ENCODE peak calls at places on chromosome 21, in four cellular contexts. W is K562, N is HepG2, A is H1. G is an unnamed sample.

GRCh38 chr21:15365751-15366392 is 301.1 kb upstream of the NRIP1 start:
- DNase-seq in A (no peak), W (no peak), N (peak; percentile 13), G (no peak)

GRCh38 chr21:14114251-14114650 is 96.5 kb downstream of the LIPI start:
- DNase-seq in N (no peak), W (no peak), A (no peak), G (no peak)

GRCh38 chr21:34795152-34796141 is 126.7 kb downstream of the CLIC6 start:
- DNase-seq in W (no peak), A (no peak), N (peak; percentile 76), G (peak; percentile 61)

GRCh38 chr21:35426484-35426883 is 377.4 kb upstream of the RUNX1 start:
- DNase-seq in W (no peak), N (no peak), A (no peak), G (no peak)

GRCh38 chr21:15625363-15625762 is 104.4 kb upstream of the USP25 start:
- DNase-seq in N (no peak), A (no peak), W (no peak), G (no peak)

GRCh38 chr21:15159382-15160020 is 94.7 kb upstream of the NRIP1 start:
- DNase-seq in W (no peak), A (no peak), N (no peak), G (no peak)

GRCh38 chr21:30552782-30553181 is 8.3 kb downstream of the KRTAP19-7 start:
- DNase-seq in A (no peak), W (no peak), N (no peak), G (no peak)

GRCh38 chr21:32572574-32573420 is 12.5 kb downstream of the TCP10L start:
- DNase-seq in W (no peak), N (peak; percentile 71), A (no peak), G (no peak)

GRCh38 chr21:17387030-17387617 is 125.7 kb upstream of the CXADR start:
- DNase-seq in A (no peak), N (peak; percentile 75), W (peak; percentile 43), G (peak; percentile 51)

GRCh38 chr21:38785483-38785882 is 20.2 kb upstream of the ETS2 start:
- DNase-seq in W (no peak), A (no peak), N (no peak), G (no peak)
- TF ChIP-seq FOSL1 in W (no peak), A (no peak), N (no peak), G (no peak)

GRCh38 chr21:44763050-44763378 is 38.6 kb downstream of the UBE2G2 start:
- DNase-seq in W (no peak), N (no peak), A (no peak), G (no peak)
- TF ChIP-seq FOSL1 in W (no peak), N (no peak), A (no peak), G (no peak)

GRCh38 chr21:41712201-41712600 is 54.7 kb downstream of the RIPK4 start:
- DNase-seq in A (peak; percentile 36), W (no peak), N (no peak), G (no peak)
- TF ChIP-seq FOSL1 in A (no peak), W (no peak), N (no peak), G (no peak)

GRCh38 chr21:39046236-39046911 is 136.9 kb downstream of the PSMG1 start:
- DNase-seq in W (no peak), N (no peak), A (no peak), G (no peak)

GRCh38 chr21:39047046-39047445 is 136.2 kb downstream of the PSMG1 start:
- DNase-seq in N (no peak), A (no peak), W (no peak), G (no peak)

GRCh38 chr21:39050839-39051560 is 132.3 kb downstream of the PSMG1 start:
- DNase-seq in N (no peak), W (no peak), A (no peak), G (no peak)

GRCh38 chr21:39048574-39048973 is 134.7 kb downstream of the PSMG1 start:
- DNase-seq in A (no peak), W (no peak), N (no peak), G (no peak)

GRCh38 chr21:39048064-39048463 is 135.2 kb downstream of the PSMG1 start:
- DNase-seq in W (no peak), A (no peak), N (peak; percentile 62), G (no peak)
- TF ChIP-seq FOSL1 in W (no peak), A (no peak), N (no peak), G (no peak)

DNA sequence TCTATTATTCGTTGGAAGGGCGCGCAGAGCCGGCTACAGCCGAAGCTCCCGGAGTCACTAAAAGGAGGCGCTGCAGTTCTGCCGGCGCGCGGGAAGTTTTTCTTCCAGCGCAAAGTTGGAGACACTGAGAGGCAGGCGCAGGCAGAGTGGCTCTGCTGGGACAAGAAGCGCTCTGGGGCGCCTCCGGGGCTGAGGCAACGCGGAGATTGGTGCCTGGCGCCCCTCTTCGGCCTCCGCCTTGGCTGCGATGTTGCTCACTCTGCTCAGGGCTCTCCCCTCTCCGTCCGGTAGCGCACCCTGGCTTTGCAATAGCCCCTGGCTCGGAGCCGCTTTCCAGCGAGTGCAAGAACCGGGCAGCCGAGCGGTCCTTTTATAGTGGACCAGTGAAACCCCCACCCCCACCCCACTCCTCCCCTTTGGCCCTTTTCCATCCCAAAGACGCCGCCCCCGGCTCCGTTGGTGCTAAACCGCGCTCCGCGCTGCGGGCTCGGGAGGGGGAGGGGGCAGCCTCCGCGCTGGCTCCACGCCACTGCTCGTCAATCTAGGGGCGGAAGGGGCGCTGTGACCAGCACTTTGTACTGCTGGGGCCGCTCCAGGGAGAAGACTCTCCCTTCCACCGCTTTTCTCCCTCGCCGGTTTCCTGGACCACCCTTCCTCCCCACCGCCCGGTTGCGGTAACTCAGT is at the start of gene ADAMTS1:
- DNase-seq in W (no peak), N (peak; percentile 4), A (peak; percentile 68), G (no peak)
- TF ChIP-seq FOSL1 in W (no peak), N (no peak), A (no peak), G (no peak)

GRCh38 chr21:46634966-46635323 is 529 bp upstream of the PRMT2 start:
- DNase-seq in A (peak; percentile 53), N (peak; percentile 70), W (no peak), G (peak; percentile 40)
- TF ChIP-seq FOSL1 in A (no peak), N (no peak), W (no peak), G (no peak)

DNA sequence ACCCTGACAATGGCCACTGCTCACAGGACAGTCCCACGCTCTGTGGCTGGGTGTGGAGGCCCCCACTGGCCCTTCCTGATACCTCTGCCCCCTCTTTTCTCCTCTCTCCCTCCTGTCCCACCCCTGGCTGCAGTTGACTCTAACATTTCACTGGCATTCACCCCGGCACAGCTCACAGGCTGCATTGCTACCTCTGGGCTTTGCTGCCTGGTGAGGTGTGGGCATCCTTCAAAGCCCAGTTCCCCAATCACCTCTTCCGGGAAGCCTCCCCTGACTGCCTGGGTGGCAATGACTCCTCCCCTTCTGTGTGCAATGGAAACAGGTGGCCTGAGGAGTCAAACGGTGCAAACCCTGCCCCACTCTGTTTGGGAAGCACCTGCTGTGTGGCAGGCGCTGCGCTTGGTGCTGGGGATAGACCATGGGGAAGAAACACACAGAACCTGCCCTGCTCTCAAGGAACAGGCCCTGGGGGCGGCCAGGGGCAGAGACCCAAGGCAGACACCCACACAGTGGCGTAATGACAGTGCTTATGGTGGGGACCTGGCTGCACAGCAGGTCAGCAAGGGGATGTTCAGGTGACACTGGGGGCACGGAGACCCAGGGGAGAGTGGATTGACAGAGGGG is 39.3 kb upstream of the POFUT2 start:
- DNase-seq in W (no peak), A (no peak), N (no peak), G (no peak)
- TF ChIP-seq FOSL1 in W (no peak), A (no peak), N (no peak), G (no peak)

GRCh38 chr21:42653492-42654061 is at the start of gene PDE9A:
- DNase-seq in N (no peak), A (no peak), W (peak; percentile 79), G (no peak)
- TF ChIP-seq FOSL1 in N (no peak), A (no peak), W (no peak), G (no peak)

G was measured in HCT116.